ENCODE peak calls at places on chromosomes 12 and 14, in nine cellular contexts. Q, I, W, U, Y, L, O, F and Z are unnamed samples. For H3K36me3, the result is how much of the 10 kb centered on the place peaks cover.

GRCh38 chr14:59427653-59428578 is 37.3 kb downstream of the GPR135 start:
- DNase-seq in I (no peak), Y (no peak), L (peak), F (no peak), O (no peak), U (no peak), Q (no peak), W (peak), Z (no peak)

GRCh38 chr12:122226366-122227222 is 742 bp upstream of the DIABLO start:
- DNase-seq in Y (no peak), W (no peak), Q (no peak), I (peak), L (no peak), U (no peak), F (no peak), O (peak), Z (no peak)

GRCh38 chr14:34890937-34891336 is 15.8 kb upstream of the BAZ1A start:
- DNase-seq in I (no peak), L (no peak), O (no peak), Y (no peak), Q (no peak), W (no peak), U (no peak), F (no peak), Z (no peak)

GRCh38 chr12:90013409-90013808 is 304.8 kb upstream of the ATP2B1 start:
- DNase-seq in W (no peak), Q (no peak), Y (no peak), L (no peak), F (no peak), O (peak), I (peak), U (no peak), Z (no peak)

GRCh38 chr14:85402546-85403162 is 127.3 kb upstream of the FLRT2 start:
- DNase-seq in Y (no peak), U (no peak), O (no peak), L (no peak), F (no peak), I (no peak), Q (no peak), W (no peak), Z (no peak)

GRCh38 chr12:12718853-12719252 is 1.7 kb downstream of the CDKN1B start:
- DNase-seq in U (peak), Y (no peak), F (no peak), I (peak), O (no peak), Q (no peak), L (no peak), W (no peak), Z (peak)

GRCh38 chr12:94922561-94922960 is 80.9 kb downstream of the NDUFA12 start:
- DNase-seq in Y (no peak), L (no peak), O (no peak), W (no peak), Q (no peak), U (no peak), F (no peak), I (no peak), Z (no peak)

GRCh38 chr14:63032056-63032455 is 13.2 kb downstream of the KCNH5 start:
- DNase-seq in U (no peak), Y (no peak), W (no peak), F (no peak), I (peak), L (no peak), Q (no peak), O (no peak), Z (no peak)

GRCh38 chr14:29898470-29898869 is 29.2 kb downstream of the PRKD1 start:
- DNase-seq in I (no peak), L (no peak), O (no peak), W (no peak), F (no peak), Q (no peak), U (no peak), Y (no peak), Z (no peak)

GRCh38 chr12:31279525-31279924 is 46.4 kb downstream of the SINHCAF start:
- DNase-seq in I (no peak), L (no peak), F (no peak), U (no peak), W (no peak), O (no peak), Y (no peak), Q (no peak), Z (no peak)

GRCh38 chr12:40107803-40108620 is 2.1 kb upstream of the SLC2A13 start:
- DNase-seq in W (peak), O (no peak), Q (no peak), Y (no peak), U (no peak), L (no peak), F (peak), I (no peak), Z (no peak)

GRCh38 chr14:92759679-92760523 is 11.5 kb upstream of the LGMN start:
- DNase-seq in I (no peak), Y (no peak), O (no peak), Q (no peak), F (no peak), L (no peak), W (no peak), U (no peak), Z (no peak)

GRCh38 chr12:61513499-61513898 is 746.7 kb upstream of the USP15 start:
- DNase-seq in W (no peak), Q (no peak), I (no peak), O (no peak), F (no peak), Y (no peak), L (no peak), U (no peak), Z (no peak)

GRCh38 chr14:90383731-90384542 is 12.9 kb upstream of the CALM1 start:
- DNase-seq in F (peak), O (peak), W (peak), I (peak), L (peak), U (peak), Y (peak), Q (peak), Z (peak)

GRCh38 chr12:121668750-121669524 is 517 bp downstream of the MORN3 start:
- DNase-seq in I (peak), F (peak), O (peak), U (peak), Y (no peak), Q (no peak), W (no peak), L (no peak), Z (peak)

GRCh38 chr12:132188451-132189298 is 44.4 kb downstream of the NOC4L start:
- DNase-seq in U (no peak), I (no peak), O (no peak), L (no peak), Q (no peak), W (peak), F (no peak), Y (no peak), Z (no peak)
- H3K4me3 ChIP-seq in U (peak), I (no peak), O (peak), L (no peak), Q (peak), W (peak), F (peak), Y (peak), Z (peak)

GRCh38 chr12:93407963-93408283 is 30.2 kb downstream of the NUDT4 start:
- DNase-seq in Y (no peak), I (no peak), O (no peak), Q (no peak), U (no peak), L (no peak), F (no peak), W (no peak), Z (no peak)

GRCh38 chr12:93403988-93404803 is 26.5 kb downstream of the NUDT4 start:
- DNase-seq in O (no peak), F (no peak), I (no peak), L (no peak), W (no peak), Q (no peak), Y (no peak), U (no peak), Z (no peak)

GRCh38 chr12:93407283-93407962 is 29.7 kb downstream of the NUDT4 start:
- DNase-seq in W (no peak), F (no peak), L (no peak), I (no peak), O (no peak), Y (no peak), Q (no peak), U (no peak), Z (no peak)

GRCh38 chr12:93402333-93403311 is 24.9 kb downstream of the NUDT4 start:
- DNase-seq in W (no peak), U (no peak), I (no peak), L (no peak), Q (no peak), O (no peak), F (no peak), Y (no peak), Z (no peak)

DNA sequence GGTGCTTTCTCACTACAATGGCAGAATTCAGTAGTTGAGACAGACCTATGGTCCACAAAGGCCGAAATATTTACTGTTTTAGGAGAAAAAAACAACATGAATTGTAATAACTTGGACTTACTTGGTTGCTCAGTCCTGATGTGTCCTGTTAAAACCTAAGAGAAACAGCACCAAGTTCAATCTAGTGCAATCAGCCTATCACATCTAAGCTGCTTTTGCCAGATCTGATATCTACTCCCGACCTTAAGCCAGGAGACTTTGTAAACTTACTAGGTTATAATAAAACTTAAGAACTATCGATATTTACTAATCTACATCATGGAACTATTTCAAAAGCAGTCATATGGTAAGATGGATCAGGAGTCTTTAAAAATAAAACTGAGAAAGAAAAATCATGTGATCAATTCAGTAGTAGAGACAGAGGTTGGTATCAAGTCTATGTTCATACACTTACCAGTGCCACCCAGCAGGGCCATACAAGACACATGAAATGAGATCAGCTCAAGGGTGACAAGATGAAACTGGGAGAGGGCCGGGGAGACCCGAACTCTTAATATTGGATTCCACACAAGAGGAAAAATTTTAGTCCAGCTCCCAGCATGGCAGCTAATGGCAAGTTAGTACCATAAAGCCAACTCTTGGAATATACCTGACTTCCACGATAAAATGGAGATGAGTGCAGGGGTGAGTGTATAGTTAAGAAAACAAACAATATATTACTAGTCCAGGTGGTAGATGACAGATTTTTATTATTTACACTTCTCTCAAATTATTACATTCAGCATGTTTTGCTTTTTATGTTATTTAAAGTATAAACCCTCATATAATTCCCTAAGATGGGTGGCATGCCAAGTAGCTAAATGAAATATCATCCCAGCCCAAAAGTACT is 27.5 kb downstream of the NUDT4 start:
- DNase-seq in I (no peak), Q (no peak), W (no peak), L (no peak), O (no peak), U (no peak), Y (no peak), F (no peak), Z (no peak)
- H3K36me3 ChIP-seq in I (half or more), Q (under half), W (under half), L (under half), O (under half), U (half or more), Y (under half), F (under half), Z (under half)

DNA sequence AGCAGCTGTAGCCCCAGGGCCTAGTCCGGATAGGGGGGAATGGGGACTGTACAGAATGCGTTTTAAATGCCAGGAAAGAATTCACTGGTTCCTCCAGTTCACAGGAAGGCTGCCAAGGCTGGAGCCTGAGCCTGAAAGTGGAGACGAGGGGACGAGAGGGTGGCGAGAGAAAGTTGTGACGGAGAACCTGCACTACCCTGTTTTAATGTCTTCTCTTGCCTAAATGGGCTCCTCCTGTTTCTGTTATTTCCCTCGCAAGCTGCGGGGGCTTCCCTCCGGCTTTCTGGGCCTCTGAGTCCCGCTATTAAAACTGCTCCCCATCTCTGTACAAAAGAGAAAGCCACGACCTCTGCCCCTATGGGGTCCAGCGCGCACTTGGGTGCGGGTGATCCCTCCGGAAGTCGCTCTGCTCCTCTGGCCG is 4.5 kb downstream of the C1QL4 start:
- DNase-seq in Y (no peak), L (no peak), Q (peak), F (no peak), O (no peak), I (no peak), W (no peak), U (no peak), Z (no peak)
- H3K4me3 ChIP-seq in Y (no peak), L (no peak), Q (peak), F (no peak), O (no peak), I (no peak), W (no peak), U (no peak), Z (no peak)

GRCh38 chr12:43737646-43738045 is 20.9 kb downstream of the PUS7L start:
- DNase-seq in O (no peak), W (no peak), I (no peak), U (no peak), Q (no peak), L (no peak), Y (no peak), F (no peak), Z (no peak)
- H3K36me3 ChIP-seq in O (under half), W (under half), I (under half), U (half or more), Q (under half), L (under half), Y (under half), F (under half), Z (half or more)

DNA sequence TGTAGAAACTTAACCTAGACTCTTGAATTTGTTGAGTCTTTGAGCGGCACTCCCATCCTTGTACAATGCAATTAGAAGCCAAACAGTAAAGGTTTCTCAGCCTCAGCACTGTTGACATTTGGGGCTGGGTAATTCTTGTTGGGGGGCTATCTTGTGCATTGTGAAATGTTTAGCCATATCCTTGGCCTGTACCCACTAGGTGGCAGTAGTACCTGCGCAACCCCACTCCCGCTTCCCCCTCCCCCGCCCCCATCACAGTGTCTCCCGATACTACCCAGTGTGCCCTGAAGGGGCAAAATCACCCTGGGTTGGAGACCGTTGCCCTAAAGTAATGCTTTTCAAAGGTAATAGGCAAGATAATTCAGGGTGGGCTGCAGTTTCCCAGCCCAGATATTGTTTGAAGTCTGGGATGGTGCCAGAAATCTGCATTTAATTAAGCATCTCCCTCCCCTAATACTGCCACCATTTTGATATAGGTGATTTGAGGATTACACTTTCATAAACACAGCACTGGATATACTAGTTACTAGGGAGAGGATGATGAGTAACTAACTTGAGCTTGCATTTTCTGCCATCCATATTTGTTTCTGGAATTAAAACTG is 1.8 kb downstream of the COX6A1 start:
- DNase-seq in Y (peak), Q (no peak), F (peak), W (no peak), I (peak), L (no peak), O (peak), U (peak), Z (peak)
- H3K4me3 ChIP-seq in Y (no peak), Q (no peak), F (peak), W (peak), I (peak), L (no peak), O (no peak), U (no peak), Z (peak)